ENCODE peak calls at places on chromosomes 3 and 15, in eight cellular contexts. H is astrocyte of the cerebellum, F is fibroblast of villous mesenchyme, U is IMR-90, X is hepatocyte, Y is cardiac fibroblast, M is BE2C, T is HCT116. B is an unnamed sample.

GRCh38 chr3:70849911-70850699 is 537.7 kb upstream of the MDFIC2 start:
- DNase-seq in H (peak), F (peak), U (peak), X (peak), Y (peak), M (no peak), T (peak), B (peak)

GRCh38 chr15:92429378-92430066 is 35.8 kb downstream of the ST8SIA2 start:
- DNase-seq in H (peak), F (peak), U (peak), X (peak), Y (peak), M (peak), T (peak), B (peak)

GRCh38 chr15:97745481-97746071 is 214.9 kb upstream of the ARRDC4 start:
- DNase-seq in H (no peak), F (peak), U (no peak), X (peak), Y (peak), M (peak), T (no peak), B (no peak)

GRCh38 chr3:29639621-29640290 is 358.9 kb downstream of the RBMS3 start:
- DNase-seq in H (no peak), F (peak), U (peak), X (no peak), Y (peak), M (no peak), T (no peak), B (peak)

GRCh38 chr15:52503788-52504496 is 24.7 kb downstream of the MYO5A start:
- DNase-seq in H (no peak), F (no peak), U (peak), X (no peak), Y (peak), M (no peak), T (no peak), B (no peak)

GRCh38 chr15:60026555-60026954 is 22.4 kb downstream of the FOXB1 start:
- DNase-seq in H (no peak), F (no peak), U (no peak), X (no peak), Y (no peak), M (no peak), T (no peak), B (no peak)

GRCh38 chr3:197038604-197039003 is 9.0 kb upstream of the MELTF start:
- DNase-seq in H (no peak), F (no peak), U (no peak), X (no peak), Y (no peak), M (no peak), T (no peak), B (no peak)

GRCh38 chr3:56421205-56421604 is 47.1 kb downstream of the ERC2 start:
- DNase-seq in H (no peak), F (no peak), U (no peak), X (no peak), Y (no peak), M (no peak), T (no peak), B (no peak)

GRCh38 chr3:178966299-178967183 is 105.1 kb downstream of the ZMAT3 start:
- DNase-seq in H (peak), F (peak), U (peak), X (peak), Y (peak), M (no peak), T (peak), B (peak)

GRCh38 chr3:194277547-194278091 is 73.5 kb downstream of the CPN2 start:
- DNase-seq in H (peak), F (peak), U (peak), X (peak), Y (peak), M (no peak), T (no peak), B (peak)

GRCh38 chr3:170355738-170356595 is 1.5 kb upstream of the SKIL start:
- DNase-seq in H (no peak), F (peak), U (peak), X (peak), Y (peak), M (peak), T (no peak), B (peak)

GRCh38 chr3:129622933-129623332 is 16.5 kb upstream of the PLXND1 start:
- DNase-seq in H (no peak), F (no peak), U (no peak), X (no peak), Y (no peak), M (no peak), T (no peak), B (no peak)

GRCh38 chr15:52790166-52790708 is at the start of gene ONECUT1:
- DNase-seq in H (no peak), F (peak), U (peak), X (peak), Y (peak), M (peak), T (no peak), B (peak)

GRCh38 chr3:45333549-45333948 is 54.8 kb upstream of the LARS2 start:
- DNase-seq in H (peak), F (no peak), U (peak), X (no peak), Y (peak), M (no peak), T (no peak), B (peak)

GRCh38 chr15:60017538-60018199 is 13.6 kb downstream of the FOXB1 start:
- DNase-seq in H (no peak), F (no peak), U (no peak), X (no peak), Y (peak), M (no peak), T (no peak), B (no peak)

GRCh38 chr3:196080997-196081833 is 675 bp downstream of the TFRC start:
- DNase-seq in H (no peak), F (peak), U (peak), X (peak), Y (peak), M (peak), T (no peak), B (peak)

GRCh38 chr15:29686079-29686425 is 136.2 kb downstream of the TJP1 start:
- DNase-seq in H (no peak), F (no peak), U (no peak), X (no peak), Y (no peak), M (no peak), T (no peak), B (no peak)

GRCh38 chr15:47586653-47587224 is 130.6 kb upstream of the SEMA6D start:
- DNase-seq in H (no peak), F (no peak), U (no peak), X (no peak), Y (peak), M (peak), T (no peak), B (peak)

GRCh38 chr3:138259126-138259525 is 70.5 kb downstream of the NME9 start:
- DNase-seq in H (no peak), F (no peak), U (no peak), X (no peak), Y (no peak), M (no peak), T (no peak), B (no peak)

GRCh38 chr3:46670891-46671427 is 22.5 kb downstream of the ALS2CL start:
- DNase-seq in H (no peak), F (no peak), U (no peak), X (no peak), Y (no peak), M (peak), T (no peak), B (no peak)

GRCh38 chr3:76134166-76134565 is 348.8 kb upstream of the ZNF717 start:
- DNase-seq in H (no peak), F (peak), U (peak), X (peak), Y (no peak), M (no peak), T (no peak), B (no peak)

GRCh38 chr3:113269661-113270060 is 58.3 kb downstream of the BOC start:
- DNase-seq in H (no peak), F (no peak), U (no peak), X (no peak), Y (no peak), M (no peak), T (no peak), B (no peak)

GRCh38 chr3:17969244-17969643 is 226.8 kb upstream of the TBC1D5 start:
- DNase-seq in H (no peak), F (no peak), U (no peak), X (no peak), Y (no peak), M (no peak), T (no peak), B (no peak)

GRCh38 chr15:57100136-57100539 is 181.7 kb downstream of the TCF12 start:
- DNase-seq in H (no peak), F (no peak), U (no peak), X (no peak), Y (no peak), M (no peak), T (no peak), B (no peak)

GRCh38 chr3:99768808-99769501 is 48.7 kb upstream of the CMSS1 start:
- DNase-seq in H (no peak), F (no peak), U (no peak), X (no peak), Y (no peak), M (no peak), T (no peak), B (no peak)

GRCh38 chr15:67680645-67681044 is 138.1 kb downstream of the MAP2K5 start:
- DNase-seq in H (no peak), F (peak), U (peak), X (no peak), Y (peak), M (no peak), T (no peak), B (peak)

GRCh38 chr3:170809021-170809974 is 60.7 kb downstream of the RPL22L1 start:
- DNase-seq in H (peak), F (peak), U (peak), X (peak), Y (peak), M (peak), T (peak), B (peak)

GRCh38 chr3:58664611-58665010 is 2.0 kb downstream of the FAM3D start:
- DNase-seq in H (no peak), F (no peak), U (no peak), X (no peak), Y (no peak), M (no peak), T (no peak), B (no peak)

GRCh38 chr3:44060164-44060563 is 181.5 kb upstream of the TOPAZ1 start:
- DNase-seq in H (no peak), F (no peak), U (no peak), X (no peak), Y (no peak), M (no peak), T (no peak), B (no peak)

GRCh38 chr3:119490153-119490552 is 8.2 kb upstream of the TIMMDC1 start:
- DNase-seq in H (no peak), F (no peak), U (no peak), X (no peak), Y (no peak), M (no peak), T (no peak), B (no peak)

GRCh38 chr3:160629491-160629890 is 47.5 kb upstream of the ARL14 start:
- DNase-seq in H (no peak), F (no peak), U (no peak), X (no peak), Y (peak), M (no peak), T (no peak), B (no peak)

GRCh38 chr3:157544501-157545139 is 41.4 kb upstream of the VEPH1 start:
- DNase-seq in H (no peak), F (peak), U (peak), X (no peak), Y (peak), M (no peak), T (no peak), B (peak)

GRCh38 chr3:157541506-157542236 is 38.5 kb upstream of the VEPH1 start:
- DNase-seq in H (no peak), F (no peak), U (no peak), X (no peak), Y (no peak), M (no peak), T (no peak), B (no peak)

GRCh38 chr3:157540656-157541055 is 37.4 kb upstream of the VEPH1 start:
- DNase-seq in H (no peak), F (no peak), U (no peak), X (no peak), Y (no peak), M (no peak), T (no peak), B (no peak)

GRCh38 chr3:157543491-157544035 is 40.3 kb upstream of the VEPH1 start:
- DNase-seq in H (no peak), F (no peak), U (no peak), X (no peak), Y (peak), M (no peak), T (no peak), B (peak)

GRCh38 chr3:157542711-157543485 is 39.7 kb upstream of the VEPH1 start:
- DNase-seq in H (no peak), F (peak), U (peak), X (peak), Y (peak), M (peak), T (no peak), B (peak)
- H3K4me3 ChIP-seq in H (peak), F (peak), U (peak), X (peak), Y (peak), M (peak), T (no peak), B (peak)

GRCh38 chr3:30894521-30895289 is at the start of gene GADL1:
- DNase-seq in H (peak), F (peak), U (peak), X (peak), Y (peak), M (peak), T (no peak), B (peak)
- TF ChIP-seq CTCF in H (no peak), F (no peak), U (no peak), X (no peak), Y (no peak), M (no peak), T (no peak), B (no peak)

GRCh38 chr15:88623061-88623460 is 1.9 kb downstream of the AEN start:
- DNase-seq in H (peak), F (peak), U (peak), X (peak), Y (peak), M (no peak), T (peak), B (peak)
- H3K4me3 ChIP-seq in H (peak), F (peak), U (peak), X (no peak), Y (peak), M (peak), T (peak), B (peak)

GRCh38 chr3:65907232-65908130 is 131.2 kb downstream of the MAGI1 start:
- DNase-seq in H (no peak), F (no peak), U (no peak), X (no peak), Y (no peak), M (no peak), T (no peak), B (no peak)
- TF ChIP-seq CTCF in H (no peak), F (no peak), U (no peak), X (no peak), Y (no peak), M (no peak), T (no peak), B (no peak)

DNA sequence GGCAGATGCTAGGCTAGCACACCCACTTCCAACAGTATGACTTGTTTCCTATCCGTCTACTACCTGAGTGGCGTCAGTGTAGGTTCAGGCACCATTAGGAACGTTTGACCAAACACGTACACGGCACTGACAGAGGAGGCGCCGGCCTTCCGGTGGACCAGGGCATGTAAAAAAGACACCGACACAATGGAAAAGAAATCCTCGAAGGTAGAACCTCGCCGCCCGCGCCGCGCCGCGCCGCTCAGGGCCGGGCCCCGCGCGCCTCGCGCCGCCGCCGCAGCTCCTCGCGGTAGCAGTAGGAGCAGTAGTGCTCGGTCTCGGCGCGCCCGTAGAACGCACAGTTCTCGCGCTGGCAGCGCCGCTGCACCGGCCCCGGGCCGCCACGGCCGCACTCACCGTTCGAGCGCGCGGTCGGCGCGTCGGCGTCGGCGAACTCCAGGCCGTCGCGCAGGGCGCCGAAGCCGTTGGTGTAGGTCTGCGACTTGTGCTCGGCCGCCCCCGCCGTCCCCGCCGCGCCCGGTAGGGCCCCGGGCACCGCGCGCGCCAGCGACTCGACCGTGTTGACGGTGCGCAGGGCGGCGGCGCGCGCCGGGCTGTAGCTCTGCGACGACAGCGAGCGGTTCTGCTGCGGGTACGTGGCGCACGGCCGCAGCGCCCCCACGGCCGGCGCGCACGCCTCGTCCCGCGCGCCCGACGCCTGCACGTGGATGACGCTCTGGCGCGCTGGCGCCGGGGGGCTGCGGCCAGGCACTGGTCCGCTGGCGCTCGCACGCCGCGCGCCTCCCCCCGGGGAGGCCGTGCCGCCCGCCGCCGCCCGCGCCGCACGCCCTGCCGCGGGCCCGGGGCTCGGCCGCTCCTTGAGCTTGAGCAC is 156.7 kb downstream of the KLF13 start:
- DNase-seq in H (no peak), F (peak), U (no peak), X (no peak), Y (peak), M (no peak), T (no peak), B (no peak)
- H3K4me3 ChIP-seq in H (no peak), F (no peak), U (peak), X (no peak), Y (no peak), M (no peak), T (no peak), B (no peak)

GRCh38 chr3:27138005-27138404 is 231.2 kb downstream of the NEK10 start:
- DNase-seq in H (no peak), F (no peak), U (no peak), X (no peak), Y (no peak), M (no peak), T (no peak), B (no peak)
- TF ChIP-seq CTCF in H (no peak), F (no peak), U (no peak), X (no peak), Y (no peak), M (no peak), T (no peak), B (no peak)

DNA sequence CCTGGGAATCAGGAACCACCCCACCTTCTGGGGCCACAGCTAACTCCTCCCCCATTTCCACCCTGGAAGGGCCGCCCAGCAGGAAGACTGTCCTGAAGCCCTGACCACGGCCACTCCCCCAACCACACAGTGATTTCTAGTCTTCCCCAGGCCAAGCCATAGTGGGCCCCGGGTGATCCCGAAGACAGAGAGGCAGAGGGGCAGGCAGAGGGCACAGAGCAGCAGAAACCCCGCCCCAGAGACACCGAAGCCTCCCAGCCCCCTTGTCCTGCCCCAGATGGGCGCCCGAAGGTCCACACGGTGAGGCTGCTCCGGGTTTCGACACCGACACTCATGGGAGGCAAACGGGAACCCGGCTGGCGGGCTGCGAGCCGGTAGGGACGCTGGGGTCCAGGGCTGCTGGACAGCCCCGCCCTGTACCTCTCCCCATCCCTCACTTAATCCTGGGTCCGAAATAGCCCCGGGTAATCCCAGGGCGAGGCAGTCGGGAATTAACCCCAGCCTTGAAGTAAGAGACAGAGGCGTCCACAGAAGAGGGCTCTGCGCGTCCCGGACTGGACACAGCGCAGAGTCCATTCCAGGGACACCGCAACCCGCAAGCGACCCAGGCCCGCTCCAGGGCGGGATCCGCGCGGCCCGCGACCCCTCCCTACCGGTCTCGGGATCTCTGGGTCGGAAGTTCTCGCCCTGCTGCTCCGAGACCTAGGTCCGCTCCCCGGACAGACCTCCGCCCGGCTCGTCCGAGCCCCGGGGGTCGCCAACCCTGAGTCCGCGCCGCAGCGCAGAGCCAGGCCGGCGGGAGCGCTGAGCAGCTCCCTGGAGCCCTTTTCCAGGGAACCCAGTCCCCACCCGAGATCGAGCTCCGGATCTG is 138.2 kb downstream of the NUP210 start:
- DNase-seq in H (no peak), F (no peak), U (no peak), X (no peak), Y (no peak), M (no peak), T (no peak), B (no peak)
- H3K4me3 ChIP-seq in H (no peak), F (no peak), U (no peak), X (no peak), Y (no peak), M (no peak), T (no peak), B (no peak)

DNA sequence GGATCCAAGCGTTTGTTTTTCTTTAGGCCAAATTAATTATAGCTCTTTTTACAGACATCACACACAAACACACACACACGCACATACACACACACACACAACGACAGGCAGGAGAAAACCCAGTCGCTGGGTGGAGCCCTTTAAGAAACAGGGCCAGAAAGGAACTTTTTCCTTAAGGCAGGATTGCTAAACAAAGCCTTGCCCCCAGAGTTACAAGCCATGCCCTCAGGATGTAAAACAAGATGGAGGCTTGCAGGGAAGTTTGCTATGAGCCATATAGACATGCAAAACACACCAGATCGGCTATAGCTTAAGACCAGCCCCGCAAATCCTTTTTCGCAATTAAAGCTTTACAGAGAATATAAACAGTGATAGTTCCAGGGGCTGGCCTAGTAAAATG is 16.3 kb upstream of the IQCF2 start:
- DNase-seq in H (no peak), F (no peak), U (no peak), X (no peak), Y (no peak), M (no peak), T (no peak), B (no peak)
- TF ChIP-seq CTCF in H (no peak), F (no peak), U (no peak), X (no peak), Y (no peak), M (no peak), T (no peak), B (no peak)

GRCh38 chr3:12871404-12871983 is 30.1 kb upstream of the RPL32 start:
- DNase-seq in H (no peak), F (no peak), U (no peak), X (no peak), Y (no peak), M (no peak), T (no peak), B (no peak)
- H3K4me3 ChIP-seq in H (no peak), F (no peak), U (no peak), X (no peak), Y (no peak), M (no peak), T (no peak), B (no peak)

DNA sequence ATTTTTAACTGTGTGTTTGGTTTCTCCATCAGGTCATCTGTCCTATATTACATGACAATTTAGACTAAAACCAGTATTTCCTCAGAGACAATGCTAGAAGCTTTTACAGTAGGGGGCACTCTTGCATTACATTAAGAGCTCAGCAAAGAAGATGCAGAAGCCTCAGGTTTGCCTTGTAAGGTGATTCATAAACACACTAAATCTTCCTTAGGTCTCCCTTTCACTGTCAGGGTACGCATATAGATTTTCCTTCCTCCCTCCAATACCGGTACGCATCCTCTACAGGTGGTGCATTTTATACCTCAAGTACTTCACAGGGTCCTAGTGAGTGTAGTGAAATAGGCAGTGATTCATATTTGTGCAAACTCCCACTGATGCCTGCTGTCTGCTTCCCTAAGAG is 46.5 kb downstream of the CD86 start:
- DNase-seq in H (peak), F (peak), U (peak), X (peak), Y (peak), M (peak), T (peak), B (peak)
- TF ChIP-seq CTCF in H (peak), F (peak), U (peak), X (peak), Y (peak), M (peak), T (peak), B (peak)